ENCODE peak calls at places on chromosomes 7 and 10, in four cellular contexts. M, E, K and R are unnamed samples. For H3K36me3, the result is how much of the 10 kb centered on the place peaks cover.

GRCh38 chr7:80834105-80834410 is 84.8 kb downstream of the SEMA3C start:
- DNase-seq in K (no peak), M (no peak), E (no peak), R (no peak)

GRCh38 chr7:460374-461117 is 59.1 kb downstream of the PDGFA start:
- DNase-seq in M (peak), K (no peak), E (no peak), R (no peak)

GRCh38 chr10:101446947-101447346 is 93.0 kb downstream of the BTRC start:
- DNase-seq in K (no peak), E (no peak), M (no peak), R (no peak)

GRCh38 chr10:99777918-99778716 is 4.3 kb upstream of the ABCC2 start:
- DNase-seq in M (no peak), E (peak), K (peak), R (no peak)

GRCh38 chr10:68301301-68301700 is 30.6 kb upstream of the HNRNPH3 start:
- DNase-seq in E (no peak), M (no peak), K (peak), R (no peak)

GRCh38 chr10:63671317-63671937 is 150.2 kb downstream of the REEP3 start:
- DNase-seq in M (no peak), K (no peak), E (no peak), R (no peak)

GRCh38 chr7:142815099-142815498 is 39.8 kb upstream of the EPHB6 start:
- DNase-seq in M (no peak), E (no peak), K (no peak), R (no peak)

GRCh38 chr7:80097756-80098155 is 36.9 kb upstream of the GNAI1 start:
- DNase-seq in K (no peak), E (no peak), M (no peak), R (no peak)

GRCh38 chr7:81190997-81191747 is 272.3 kb upstream of the SEMA3C start:
- DNase-seq in E (no peak), M (peak), K (no peak), R (no peak)

GRCh38 chr10:12846718-12847117 is 154.8 kb downstream of the CCDC3 start:
- DNase-seq in M (no peak), K (no peak), E (no peak), R (no peak)

GRCh38 chr10:110498087-110498981 is 627 bp downstream of the DUSP5 start:
- DNase-seq in K (peak), M (peak), E (peak), R (peak)

GRCh38 chr10:87960230-87960629 is 96.8 kb downstream of the PTEN start:
- DNase-seq in K (no peak), M (no peak), E (no peak), R (no peak)

GRCh38 chr10:70981171-70981836 is 92.9 kb upstream of the PCBD1 start:
- DNase-seq in E (no peak), M (no peak), K (no peak), R (no peak)

GRCh38 chr10:78515037-78515872 is 481.6 kb downstream of the RPS24 start:
- DNase-seq in K (no peak), E (no peak), M (no peak), R (no peak)

GRCh38 chr7:41825927-41826480 is 123.1 kb upstream of the INHBA start:
- DNase-seq in K (no peak), M (no peak), E (no peak), R (no peak)

GRCh38 chr10:27319752-27320561 is 79.4 kb upstream of the ACBD5 start:
- DNase-seq in M (peak), E (peak), K (no peak), R (no peak)

GRCh38 chr7:157567666-157568065 is 230.9 kb downstream of the DNAJB6 start:
- DNase-seq in E (no peak), K (no peak), M (no peak), R (no peak)

GRCh38 chr7:116030626-116031276 is at the start of gene TFEC:
- DNase-seq in E (no peak), M (no peak), K (no peak), R (no peak)

GRCh38 chr10:110789604-110790428 is 81.9 kb upstream of the PDCD4 start:
- DNase-seq in E (no peak), M (peak), K (no peak), R (no peak)

GRCh38 chr7:151684408-151685175 is 164.9 kb upstream of the RHEB start:
- DNase-seq in E (no peak), K (no peak), M (no peak), R (no peak)

GRCh38 chr10:59366310-59366709 is 4.0 kb upstream of the FAM13C start:
- DNase-seq in E (no peak), K (no peak), M (peak), R (no peak)

GRCh38 chr7:158416283-158416933 is 171.2 kb downstream of the PTPRN2 start:
- DNase-seq in M (peak), E (peak), K (no peak), R (no peak)

GRCh38 chr7:87505122-87505521 is 29.6 kb upstream of the ABCB4 start:
- DNase-seq in E (no peak), M (no peak), K (no peak), R (no peak)

GRCh38 chr7:10121641-10122040 is 852.0 kb upstream of the PHF14 start:
- DNase-seq in K (no peak), E (no peak), M (no peak), R (no peak)

GRCh38 chr7:98802088-98802780 is 67.6 kb downstream of the TMEM130 start:
- DNase-seq in K (peak), M (peak), E (peak), R (no peak)

GRCh38 chr7:150737265-150738055 is at the start of gene GIMAP5:
- DNase-seq in K (no peak), E (peak), M (no peak), R (peak)

GRCh38 chr7:156903232-156903909 is 10.4 kb upstream of the LMBR1 start:
- DNase-seq in M (peak), E (peak), K (no peak), R (peak)

GRCh38 chr7:98528079-98528478 is 89.0 kb upstream of the NPTX2 start:
- DNase-seq in E (no peak), M (no peak), K (no peak), R (no peak)

GRCh38 chr10:95646160-95646559 is 10.4 kb downstream of the ALDH18A1 start:
- DNase-seq in K (no peak), M (no peak), E (peak), R (no peak)

GRCh38 chr7:44060948-44061644 is 4.3 kb downstream of the PGAM2 start:
- DNase-seq in K (no peak), E (no peak), M (peak), R (peak)
- H3K36me3 ChIP-seq in K (half or more), E (under half), M (under half), R (half or more)

GRCh38 chr7:47327698-47328391 is 254.1 kb downstream of the TNS3 start:
- DNase-seq in K (no peak), M (peak), E (peak), R (no peak)
- H3K4me3 ChIP-seq in K (no peak), M (no peak), E (no peak), R (no peak)

GRCh38 chr10:102480396-102480795 is 22.1 kb downstream of the ACTR1A start:
- DNase-seq in K (no peak), E (no peak), M (no peak), R (no peak)
- H3K36me3 ChIP-seq in K (half or more), E (under half), M (under half), R (under half)

GRCh38 chr10:86799188-86799845 is 42.9 kb downstream of the BMPR1A start:
- DNase-seq in E (no peak), K (no peak), M (no peak), R (no peak)
- H3K4me3 ChIP-seq in E (no peak), K (no peak), M (no peak), R (no peak)